ENCODE peak calls at places on chromosomes 7 and 10, in eight cellular contexts. E, H, D, F, A, V, N and I are unnamed samples.
A peak's percentile ranks its signal among the peaks of the same experiment; 100 is the strongest.

GRCh38 chr10:93422121-93422520 is 60.0 kb downstream of the MYOF start:
- DNase-seq in E (no peak), N (no peak), F (no peak), A (no peak), H (no peak), D (peak; percentile 82), V (no peak), I (no peak)

GRCh38 chr7:28957064-28957821 is 887 bp downstream of the TRIL start:
- DNase-seq in N (no peak), D (peak; percentile 38), A (no peak), E (no peak), F (no peak), V (peak; percentile 69), H (peak; percentile 67), I (no peak)

GRCh38 chr10:85657478-85658113 is 709.0 kb downstream of the GRID1 start:
- DNase-seq in H (no peak), F (no peak), E (no peak), D (no peak), V (no peak), A (no peak), N (no peak), I (no peak)

GRCh38 chr7:57245206-57245605 is 113.0 kb upstream of the ZNF479 start:
- DNase-seq in H (no peak), F (no peak), N (no peak), E (no peak), A (no peak), D (no peak), V (no peak), I (no peak)

GRCh38 chr10:4721994-4722753 is 103.8 kb upstream of the AKR1E2 start:
- DNase-seq in A (no peak), D (no peak), F (no peak), H (no peak), V (no peak), N (no peak), E (no peak), I (no peak)

GRCh38 chr10:82932426-82932825 is 1057.4 kb downstream of the NRG3 start:
- DNase-seq in V (no peak), D (no peak), N (no peak), E (no peak), H (no peak), A (no peak), F (no peak), I (no peak)

GRCh38 chr7:96120856-96121255 is 201.0 kb downstream of the SLC25A13 start:
- DNase-seq in N (no peak), F (no peak), H (peak; percentile 26), E (no peak), D (peak; percentile 35), A (no peak), V (no peak), I (no peak)

GRCh38 chr7:30068117-30068516 is 39.9 kb downstream of the PLEKHA8 start:
- DNase-seq in A (no peak), F (no peak), E (no peak), V (no peak), D (no peak), H (no peak), N (no peak), I (no peak)

GRCh38 chr7:156702399-156702798 is 61.8 kb downstream of the RNF32 start:
- DNase-seq in D (no peak), N (no peak), H (no peak), A (no peak), F (no peak), E (no peak), V (no peak), I (no peak)

GRCh38 chr10:75019360-75019759 is 92.1 kb upstream of the SAMD8 start:
- DNase-seq in H (no peak), D (peak; percentile 42), A (peak; percentile 40), N (no peak), V (no peak), F (no peak), E (no peak), I (no peak)

GRCh38 chr7:123719481-123719806 is 29.4 kb downstream of the WASL start:
- DNase-seq in H (no peak), A (no peak), V (no peak), N (no peak), D (no peak), E (no peak), F (no peak), I (no peak)

GRCh38 chr7:125383324-125383723 is 453.7 kb upstream of the POT1 start:
- DNase-seq in E (no peak), F (no peak), V (peak; percentile 52), N (no peak), H (no peak), A (no peak), D (no peak), I (no peak)

GRCh38 chr7:2541291-2542010 is 13.9 kb downstream of the BRAT1 start:
- DNase-seq in E (no peak), A (no peak), D (no peak), V (no peak), H (peak; percentile 39), N (no peak), F (no peak), I (no peak)

GRCh38 chr7:66921396-66921917 is 432 bp downstream of the TMEM248 start:
- DNase-seq in E (no peak), V (peak; percentile 48), F (no peak), H (peak; percentile 88), A (peak; percentile 84), N (no peak), D (no peak), I (no peak)

GRCh38 chr7:150340024-150340749 is 1.2 kb downstream of the RARRES2 start:
- DNase-seq in A (peak; percentile 61), N (no peak), E (no peak), H (no peak), V (peak; percentile 71), D (no peak), F (peak; percentile 56), I (no peak)

GRCh38 chr7:138865843-138866242 is 67.8 kb upstream of the ATP6V0A4 start:
- DNase-seq in V (peak; percentile 54), N (no peak), D (no peak), A (peak; percentile 42), E (peak; percentile 4), F (no peak), H (no peak), I (no peak)

GRCh38 chr10:101894266-101894665 is 50.7 kb upstream of the KCNIP2 start:
- DNase-seq in H (no peak), D (no peak), F (no peak), A (no peak), V (no peak), E (no peak), N (no peak), I (no peak)

DNA sequence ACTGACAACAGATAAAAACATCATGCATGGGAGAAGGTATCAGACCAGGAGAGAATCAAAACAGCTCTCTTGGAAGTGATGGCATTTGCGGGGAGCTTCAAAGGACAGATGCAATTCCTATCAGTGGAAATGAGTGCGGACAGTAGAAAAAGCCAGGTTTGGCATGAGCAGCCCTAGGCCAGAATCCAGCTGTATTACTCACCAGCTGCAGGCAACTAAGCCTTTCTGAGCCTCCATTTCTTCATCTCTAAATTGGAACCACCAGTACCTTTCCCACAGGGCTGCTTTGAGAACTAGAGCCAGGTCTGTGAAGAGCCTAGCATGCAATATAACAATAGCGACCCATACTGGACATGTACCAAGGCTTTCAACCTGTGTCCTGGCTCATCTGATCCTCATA is 101.0 kb downstream of the GSAP start:
- DNase-seq in H (no peak), A (no peak), D (no peak), V (no peak), E (no peak), N (no peak), F (no peak), I (no peak)
- TF ChIP-seq CTCF in H (no peak), A (no peak), D (no peak), V (no peak), E (no peak), N (no peak), F (no peak), I (no peak)

DNA sequence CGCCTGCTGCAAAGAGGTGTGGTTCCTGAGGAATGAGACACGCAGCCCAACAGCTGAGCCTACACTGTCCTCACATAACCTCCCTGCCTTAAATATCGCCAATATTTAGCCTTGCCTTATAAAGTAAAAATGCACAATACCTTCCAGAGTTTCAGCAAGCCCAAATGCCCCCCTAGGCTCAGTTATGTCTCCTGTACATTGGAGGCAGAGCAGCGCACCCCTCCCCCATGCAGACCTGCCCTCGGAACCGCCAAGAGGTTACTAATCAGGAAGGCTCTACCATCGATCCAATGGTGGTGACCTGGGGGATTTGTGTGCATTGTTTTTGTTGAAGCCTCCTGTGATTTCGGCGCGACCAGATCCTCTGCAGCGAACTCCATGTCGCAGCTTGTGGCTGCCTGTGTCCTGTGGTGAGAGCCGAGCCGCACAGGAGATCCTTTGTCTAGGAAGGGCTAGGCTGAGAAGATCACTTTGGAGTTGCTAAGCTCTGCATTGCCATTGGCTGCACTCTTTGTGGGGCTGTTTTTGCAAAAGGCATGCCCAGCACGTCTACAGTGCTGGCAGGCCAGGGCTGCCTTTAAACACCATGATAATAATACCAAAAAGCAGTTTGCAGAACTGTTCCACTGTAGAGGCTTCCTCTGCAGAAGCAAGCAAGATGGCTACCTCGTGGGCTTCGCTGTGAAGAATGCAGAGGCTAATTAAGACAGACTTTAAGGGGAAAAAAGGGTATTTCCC is 40.1 kb downstream of the TET1 start:
- DNase-seq in E (peak; percentile 48), D (peak; percentile 86), H (peak; percentile 80), F (peak; percentile 95), N (peak; percentile 82), V (peak; percentile 95), A (peak; percentile 65), I (peak; percentile 70)
- TF ChIP-seq POLR2AphosphoS5 in E (peak; percentile 76), D (no peak), H (peak; percentile 74), F (peak; percentile 36), N (peak; percentile 64), V (no peak), A (no peak), I (peak; percentile 35)

GRCh38 chr7:70210200-70210960 is 612.1 kb downstream of the AUTS2 start:
- DNase-seq in F (no peak), N (no peak), D (no peak), V (no peak), E (no peak), H (peak; percentile 46), A (no peak), I (no peak)

GRCh38 chr7:70218006-70218405 is 619.7 kb downstream of the AUTS2 start:
- DNase-seq in D (no peak), N (no peak), H (no peak), F (no peak), E (no peak), V (no peak), A (no peak), I (no peak)

DNA sequence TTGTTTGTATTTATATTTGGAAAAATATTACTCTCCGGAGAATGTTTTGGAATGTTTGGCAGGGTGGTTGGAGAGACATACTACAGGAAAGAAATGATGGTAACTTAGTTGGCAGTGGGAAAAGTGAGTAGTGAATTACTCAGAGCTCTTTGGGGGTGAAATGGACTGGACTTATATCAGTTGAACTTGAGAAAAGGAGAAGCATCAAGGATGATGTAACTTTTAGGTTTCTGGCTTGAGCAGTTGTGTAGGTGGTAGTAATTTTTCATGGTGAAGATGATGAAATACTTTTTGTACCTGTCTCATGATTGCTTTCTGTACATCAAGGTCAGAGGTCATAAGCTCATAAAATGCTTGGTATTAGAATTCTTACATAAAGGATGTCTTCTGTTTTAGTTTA is 617.2 kb downstream of the AUTS2 start:
- DNase-seq in N (no peak), A (no peak), V (no peak), H (no peak), F (no peak), D (no peak), E (no peak), I (no peak)
- H2AFZ ChIP-seq in N (no peak overlapping the region), A (no peak overlapping the region), V (no peak overlapping the region), H (no peak overlapping the region), F (no peak overlapping the region), D (no peak overlapping the region), E (no peak overlapping the region), I (no peak overlapping the region)

GRCh38 chr7:121563177-121563576 is 167.1 kb upstream of the FAM3C start:
- DNase-seq in N (no peak), V (peak; percentile 53), D (no peak), F (no peak), H (no peak), E (no peak), A (no peak), I (no peak)
- TF ChIP-seq CTCF in N (peak; percentile 20), V (peak; percentile 40), D (no peak), F (no peak), H (peak; percentile 50), E (no peak), A (peak; percentile 17), I (no peak)